ENCODE peak calls at places on chromosome 4, in eight cellular contexts. One of them, this sample, is unnamed. For H3K4me1, the result is how much of the 10 kb centered on the place peaks cover.

GRCh38 chr4:108058685-108059440 is 69.2 kb downstream of the HADH start:
- DNase-seq in vagina: no peak
- DNase-seq in A549: no peak
- DNase-seq in sigmoid colon: no peak
- DNase-seq in Caco-2: peak
- DNase-seq in cardiac muscle cell: peak
- DNase-seq in adipocyte: peak
- DNase-seq in lung: no peak
- DNase-seq in this sample: peak

GRCh38 chr4:169852481-169852880 is 94.7 kb upstream of the HPF1 start:
- DNase-seq in sigmoid colon: no peak
- DNase-seq in Caco-2: no peak
- DNase-seq in A549: no peak
- DNase-seq in cardiac muscle cell: no peak
- DNase-seq in lung: no peak
- DNase-seq in vagina: no peak
- DNase-seq in adipocyte: no peak
- DNase-seq in this sample: no peak

GRCh38 chr4:4575284-4576211 is 33.7 kb upstream of the STX18 start:
- DNase-seq in cardiac muscle cell: peak
- DNase-seq in vagina: no peak
- DNase-seq in A549: peak
- DNase-seq in adipocyte: peak
- DNase-seq in Caco-2: peak
- DNase-seq in lung: peak
- DNase-seq in sigmoid colon: peak
- DNase-seq in this sample: peak

GRCh38 chr4:81518762-81519427 is 47.2 kb upstream of the RASGEF1B start:
- DNase-seq in sigmoid colon: no peak
- DNase-seq in cardiac muscle cell: no peak
- DNase-seq in Caco-2: no peak
- DNase-seq in adipocyte: no peak
- DNase-seq in lung: no peak
- DNase-seq in A549: no peak
- DNase-seq in vagina: no peak
- DNase-seq in this sample: no peak

GRCh38 chr4:177907736-177908424 is 465.6 kb upstream of the AGA start:
- DNase-seq in Caco-2: peak
- DNase-seq in sigmoid colon: no peak
- DNase-seq in vagina: no peak
- DNase-seq in adipocyte: no peak
- DNase-seq in cardiac muscle cell: no peak
- DNase-seq in A549: peak
- DNase-seq in lung: no peak
- DNase-seq in this sample: no peak

GRCh38 chr4:128384091-128384520 is 96.5 kb upstream of the PGRMC2 start:
- DNase-seq in Caco-2: peak
- DNase-seq in vagina: no peak
- DNase-seq in A549: no peak
- DNase-seq in lung: no peak
- DNase-seq in cardiac muscle cell: peak
- DNase-seq in sigmoid colon: no peak
- DNase-seq in adipocyte: peak
- DNase-seq in this sample: peak

GRCh38 chr4:189792819-189793618 is 147.7 kb upstream of the FRG1 start:
- DNase-seq in Caco-2: peak
- DNase-seq in vagina: no peak
- DNase-seq in cardiac muscle cell: peak
- DNase-seq in A549: peak
- DNase-seq in adipocyte: peak
- DNase-seq in lung: peak
- DNase-seq in sigmoid colon: peak
- DNase-seq in this sample: peak

GRCh38 chr4:101911616-101912015 is 121.1 kb downstream of the BANK1 start:
- DNase-seq in sigmoid colon: no peak
- DNase-seq in cardiac muscle cell: no peak
- DNase-seq in adipocyte: no peak
- DNase-seq in lung: no peak
- DNase-seq in vagina: no peak
- DNase-seq in Caco-2: no peak
- DNase-seq in A549: no peak
- DNase-seq in this sample: no peak

GRCh38 chr4:129453524-129453923 is 357.6 kb downstream of the C4orf33 start:
- DNase-seq in sigmoid colon: no peak
- DNase-seq in cardiac muscle cell: no peak
- DNase-seq in Caco-2: no peak
- DNase-seq in A549: no peak
- DNase-seq in lung: no peak
- DNase-seq in adipocyte: no peak
- DNase-seq in vagina: no peak
- DNase-seq in this sample: no peak

GRCh38 chr4:180060159-180060889 is 2182.9 kb upstream of the TENM3 start:
- DNase-seq in sigmoid colon: no peak
- DNase-seq in Caco-2: peak
- DNase-seq in A549: peak
- DNase-seq in lung: no peak
- DNase-seq in cardiac muscle cell: peak
- DNase-seq in vagina: no peak
- DNase-seq in adipocyte: peak
- DNase-seq in this sample: peak

GRCh38 chr4:163755013-163755412 is 260.5 kb downstream of the TMA16 start:
- DNase-seq in lung: no peak
- DNase-seq in sigmoid colon: no peak
- DNase-seq in cardiac muscle cell: no peak
- DNase-seq in vagina: no peak
- DNase-seq in A549: peak
- DNase-seq in adipocyte: no peak
- DNase-seq in Caco-2: no peak
- DNase-seq in this sample: peak

GRCh38 chr4:73068496-73069337 is 799 bp downstream of the COX18 start:
- DNase-seq in sigmoid colon: no peak
- DNase-seq in Caco-2: peak
- DNase-seq in adipocyte: peak
- DNase-seq in vagina: no peak
- DNase-seq in A549: peak
- DNase-seq in lung: no peak
- DNase-seq in cardiac muscle cell: peak
- DNase-seq in this sample: peak

GRCh38 chr4:1986578-1987210 is 22.1 kb downstream of the NELFA start:
- DNase-seq in vagina: peak
- DNase-seq in A549: no peak
- DNase-seq in sigmoid colon: no peak
- DNase-seq in Caco-2: no peak
- DNase-seq in adipocyte: no peak
- DNase-seq in lung: no peak
- DNase-seq in cardiac muscle cell: no peak
- DNase-seq in this sample: no peak

GRCh38 chr4:184189966-184190365 is 27.7 kb downstream of the ENPP6 start:
- DNase-seq in sigmoid colon: no peak
- DNase-seq in lung: no peak
- DNase-seq in vagina: no peak
- DNase-seq in adipocyte: no peak
- DNase-seq in Caco-2: no peak
- DNase-seq in cardiac muscle cell: no peak
- DNase-seq in A549: no peak
- DNase-seq in this sample: no peak

GRCh38 chr4:19381068-19381467 is 870.6 kb upstream of the SLIT2 start:
- DNase-seq in sigmoid colon: no peak
- DNase-seq in lung: no peak
- DNase-seq in adipocyte: peak
- DNase-seq in Caco-2: no peak
- DNase-seq in vagina: no peak
- DNase-seq in cardiac muscle cell: peak
- DNase-seq in A549: no peak
- DNase-seq in this sample: peak

GRCh38 chr4:129526812-129527211 is 430.9 kb downstream of the C4orf33 start:
- DNase-seq in sigmoid colon: no peak
- DNase-seq in adipocyte: peak
- DNase-seq in A549: peak
- DNase-seq in cardiac muscle cell: peak
- DNase-seq in lung: no peak
- DNase-seq in Caco-2: no peak
- DNase-seq in vagina: no peak
- DNase-seq in this sample: no peak

GRCh38 chr4:52550186-52550585 is 108.9 kb downstream of the USP46 start:
- DNase-seq in A549: no peak
- DNase-seq in lung: no peak
- DNase-seq in Caco-2: no peak
- DNase-seq in adipocyte: no peak
- DNase-seq in vagina: no peak
- DNase-seq in sigmoid colon: no peak
- DNase-seq in cardiac muscle cell: no peak
- DNase-seq in this sample: no peak

GRCh38 chr4:124278477-124278876 is 434.1 kb downstream of the ANKRD50 start:
- DNase-seq in vagina: no peak
- DNase-seq in cardiac muscle cell: peak
- DNase-seq in A549: no peak
- DNase-seq in sigmoid colon: no peak
- DNase-seq in Caco-2: peak
- DNase-seq in adipocyte: peak
- DNase-seq in lung: no peak
- DNase-seq in this sample: peak

GRCh38 chr4:134028411-134028810 is 173.2 kb downstream of the PABPC4L start:
- DNase-seq in lung: no peak
- DNase-seq in sigmoid colon: no peak
- DNase-seq in vagina: no peak
- DNase-seq in Caco-2: no peak
- DNase-seq in A549: no peak
- DNase-seq in adipocyte: no peak
- DNase-seq in cardiac muscle cell: peak
- DNase-seq in this sample: no peak

GRCh38 chr4:134027931-134028330 is 173.7 kb downstream of the PABPC4L start:
- DNase-seq in A549: peak
- DNase-seq in adipocyte: peak
- DNase-seq in lung: no peak
- DNase-seq in Caco-2: no peak
- DNase-seq in sigmoid colon: no peak
- DNase-seq in cardiac muscle cell: peak
- DNase-seq in vagina: no peak
- DNase-seq in this sample: peak

GRCh38 chr4:134018845-134019244 is 182.7 kb downstream of the PABPC4L start:
- DNase-seq in cardiac muscle cell: no peak
- DNase-seq in vagina: no peak
- DNase-seq in sigmoid colon: no peak
- DNase-seq in adipocyte: peak
- DNase-seq in Caco-2: no peak
- DNase-seq in lung: no peak
- DNase-seq in A549: no peak
- DNase-seq in this sample: peak

GRCh38 chr4:134019657-134020056 is 181.9 kb downstream of the PABPC4L start:
- DNase-seq in sigmoid colon: no peak
- DNase-seq in lung: no peak
- DNase-seq in Caco-2: no peak
- DNase-seq in A549: no peak
- DNase-seq in adipocyte: no peak
- DNase-seq in vagina: no peak
- DNase-seq in cardiac muscle cell: no peak
- DNase-seq in this sample: peak

DNA sequence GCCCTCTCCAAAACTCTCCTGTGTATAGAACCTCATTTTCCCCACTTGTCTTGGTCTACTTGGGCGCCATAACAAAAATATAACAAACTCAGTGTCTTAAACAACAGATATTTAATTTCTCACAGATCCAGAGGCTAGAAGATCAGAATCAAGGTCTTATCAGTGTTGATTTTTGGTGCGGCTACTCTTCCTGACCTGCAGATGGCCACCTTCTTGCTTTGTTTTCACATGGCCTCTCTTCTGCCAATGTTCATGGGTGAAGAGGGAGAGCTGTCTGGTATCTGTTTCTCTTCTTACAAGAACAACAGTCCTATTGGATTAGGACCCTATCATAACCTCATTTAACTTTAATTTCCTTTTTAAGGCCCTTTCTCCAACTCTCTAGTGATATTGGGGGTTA is 177.3 kb downstream of the PABPC4L start:
- DNase-seq in lung: no peak
- DNase-seq in Caco-2: peak
- DNase-seq in adipocyte: peak
- DNase-seq in cardiac muscle cell: peak
- DNase-seq in vagina: no peak
- DNase-seq in A549: peak
- DNase-seq in sigmoid colon: no peak
- DNase-seq in this sample: peak
- H3K4me1 ChIP-seq in lung: under half
- H3K4me1 ChIP-seq in Caco-2: under half
- H3K4me1 ChIP-seq in adipocyte: under half
- H3K4me1 ChIP-seq in cardiac muscle cell: under half
- H3K4me1 ChIP-seq in vagina: under half
- H3K4me1 ChIP-seq in A549: under half
- H3K4me1 ChIP-seq in sigmoid colon: under half
- H3K4me1 ChIP-seq in this sample: under half

GRCh38 chr4:158816953-158817352 is 48.1 kb downstream of the FNIP2 start:
- DNase-seq in adipocyte: no peak
- DNase-seq in sigmoid colon: no peak
- DNase-seq in A549: no peak
- DNase-seq in Caco-2: no peak
- DNase-seq in cardiac muscle cell: no peak
- DNase-seq in vagina: no peak
- DNase-seq in lung: no peak
- DNase-seq in this sample: no peak
- H3K4me1 ChIP-seq in adipocyte: under half
- H3K4me1 ChIP-seq in sigmoid colon: half or more
- H3K4me1 ChIP-seq in A549: under half
- H3K4me1 ChIP-seq in Caco-2: under half
- H3K4me1 ChIP-seq in cardiac muscle cell: under half
- H3K4me1 ChIP-seq in vagina: under half
- H3K4me1 ChIP-seq in lung: under half
- H3K4me1 ChIP-seq in this sample: under half

GRCh38 chr4:9994246-9994847 is 26.9 kb downstream of the SLC2A9 start:
- DNase-seq in adipocyte: no peak
- DNase-seq in sigmoid colon: no peak
- DNase-seq in Caco-2: no peak
- DNase-seq in vagina: no peak
- DNase-seq in A549: no peak
- DNase-seq in cardiac muscle cell: no peak
- DNase-seq in lung: no peak
- DNase-seq in this sample: no peak
- H3K4me1 ChIP-seq in adipocyte: under half
- H3K4me1 ChIP-seq in sigmoid colon: under half
- H3K4me1 ChIP-seq in Caco-2: under half
- H3K4me1 ChIP-seq in vagina: under half
- H3K4me1 ChIP-seq in A549: under half
- H3K4me1 ChIP-seq in cardiac muscle cell: under half
- H3K4me1 ChIP-seq in lung: under half
- H3K4me1 ChIP-seq in this sample: under half

DNA sequence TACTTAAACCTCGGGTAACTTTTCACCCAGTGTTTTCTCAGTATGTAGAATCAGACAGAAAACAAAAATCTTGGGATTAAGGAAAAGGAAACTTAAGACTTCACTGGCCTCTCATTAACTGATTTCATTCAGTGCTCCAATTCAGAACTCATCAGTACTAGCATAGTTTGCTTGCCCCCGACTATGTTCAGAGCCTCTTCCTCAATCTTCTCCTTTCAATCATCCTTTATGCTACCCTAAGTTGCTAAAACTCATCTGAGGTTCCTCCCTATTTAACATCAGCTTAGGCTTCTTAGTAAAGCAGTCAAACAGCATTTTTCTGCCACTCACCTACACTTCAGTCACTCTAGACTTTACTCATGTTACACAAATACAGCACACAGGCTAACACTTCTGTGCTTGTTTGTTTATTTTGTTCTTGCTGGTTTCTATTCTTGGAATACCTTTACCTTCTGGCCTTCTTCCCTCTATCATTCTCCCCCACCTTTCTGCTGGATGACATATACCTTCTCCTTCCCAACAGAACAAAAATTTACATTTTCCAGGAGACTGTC is 163.0 kb upstream of the TLL1 start:
- DNase-seq in lung: no peak
- DNase-seq in cardiac muscle cell: no peak
- DNase-seq in vagina: no peak
- DNase-seq in Caco-2: peak
- DNase-seq in sigmoid colon: no peak
- DNase-seq in adipocyte: no peak
- DNase-seq in A549: no peak
- DNase-seq in this sample: no peak
- H3K4me1 ChIP-seq in lung: under half
- H3K4me1 ChIP-seq in cardiac muscle cell: under half
- H3K4me1 ChIP-seq in vagina: under half
- H3K4me1 ChIP-seq in Caco-2: under half
- H3K4me1 ChIP-seq in sigmoid colon: under half
- H3K4me1 ChIP-seq in adipocyte: under half
- H3K4me1 ChIP-seq in A549: under half
- H3K4me1 ChIP-seq in this sample: under half